ENCODE peak calls at places on chromosomes 4 and X, in five cellular contexts. S, Z, U, X and H are unnamed samples.
A peak's percentile ranks its signal among the peaks of the same experiment; 100 is the strongest.

GRCh38 chr4:65018313-65018712 is 609.1 kb upstream of the TECRL start:
- DNase-seq in X (no peak), Z (no peak), S (no peak), U (no peak), H (no peak)

GRCh38 chrX:72236841-72237240 is 2.0 kb downstream of the ERCC6L start:
- DNase-seq in U (no peak), X (no peak), Z (peak; percentile 24), S (no peak), H (no peak)

GRCh38 chr4:20137176-20137575 is 114.5 kb upstream of the SLIT2 start:
- DNase-seq in X (no peak), S (no peak), Z (peak; percentile 34), U (no peak), H (no peak)

GRCh38 chrX:151448509-151448908 is 51.5 kb downstream of the VMA21 start:
- DNase-seq in U (no peak), X (no peak), Z (no peak), S (no peak), H (no peak)

GRCh38 chrX:16822723-16823122 is 36.5 kb downstream of the TXLNG start:
- DNase-seq in X (no peak), Z (peak; percentile 85), S (no peak), U (no peak), H (no peak)

GRCh38 chrX:103503163-103503852 is 16.0 kb downstream of the RAB40A start:
- DNase-seq in S (peak; percentile 61), U (no peak), Z (peak; percentile 24), X (no peak), H (no peak)

GRCh38 chrX:107483976-107484726 is 34.7 kb downstream of the FRMPD3 start:
- DNase-seq in U (no peak), Z (peak; percentile 58), S (peak; percentile 84), X (no peak), H (no peak)

GRCh38 chrX:586351-586750 is 44.2 kb upstream of the SHOX start:
- DNase-seq in S (no peak), X (no peak), Z (no peak), U (no peak), H (no peak)

GRCh38 chrX:22912598-22912997 is 87.2 kb upstream of the DDX53 start:
- DNase-seq in X (no peak), U (no peak), S (no peak), Z (no peak), H (no peak)

GRCh38 chr4:31294655-31295054 is 574.5 kb downstream of the PCDH7 start:
- DNase-seq in S (no peak), X (no peak), Z (no peak), U (no peak), H (no peak)

GRCh38 chr4:93529692-93530091 is 298.9 kb upstream of the ATOH1 start:
- DNase-seq in Z (no peak), X (no peak), S (no peak), U (no peak), H (no peak)

GRCh38 chr4:108433832-108434231 is 186.5 kb upstream of the RPL34 start:
- DNase-seq in X (no peak), U (no peak), Z (peak; percentile 47), S (no peak), H (no peak)

GRCh38 chrX:115650916-115651315 is 89.9 kb downstream of the PLS3 start:
- DNase-seq in X (no peak), Z (peak; percentile 56), S (peak; percentile 88), U (no peak), H (peak; percentile 23)

DNA sequence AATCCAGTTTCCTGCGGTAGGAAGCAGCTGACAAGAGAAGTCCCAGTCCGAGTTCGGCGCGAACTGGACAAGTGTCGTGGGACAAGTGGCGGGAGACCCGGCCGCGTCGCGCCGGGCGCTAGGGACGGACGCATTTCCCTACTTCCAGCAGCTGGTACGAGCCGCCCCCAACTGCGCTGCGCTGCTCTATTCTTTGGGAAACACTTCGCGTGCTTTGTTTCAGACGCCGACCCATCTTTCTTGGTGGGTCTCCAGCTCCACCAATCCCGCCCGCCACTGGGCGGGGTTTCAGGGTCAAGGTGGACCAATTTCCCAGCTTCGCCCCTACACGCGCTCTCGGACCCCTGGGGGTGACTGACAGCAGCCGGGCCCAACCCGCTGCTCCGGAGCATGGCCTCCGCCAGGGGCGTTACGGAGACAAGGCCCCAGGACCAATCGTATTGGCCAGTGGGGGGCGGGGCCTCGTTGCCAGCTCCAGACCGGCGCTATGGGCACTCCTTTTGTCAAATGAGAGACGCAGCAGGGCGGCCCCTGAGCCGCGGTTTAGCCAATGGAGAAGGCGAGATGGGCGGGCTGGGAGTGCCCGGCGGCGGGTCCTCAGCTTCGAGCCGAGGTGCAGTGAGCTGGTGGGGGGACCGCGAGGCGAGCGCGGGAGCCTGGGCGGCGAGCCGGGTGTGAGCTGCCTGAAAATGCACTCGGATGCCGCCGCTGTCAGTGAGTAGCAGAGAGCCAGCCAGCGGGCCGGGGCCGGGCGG is at the start of gene DCUN1D4:
- DNase-seq in S (peak; percentile 100), X (peak; percentile 100), Z (peak; percentile 99), U (peak; percentile 100), H (peak; percentile 98)
- TF ChIP-seq CTCF in S (peak; percentile 58), X (peak; percentile 62), Z (peak; percentile 17), U (peak; percentile 23), H (no peak)

DNA sequence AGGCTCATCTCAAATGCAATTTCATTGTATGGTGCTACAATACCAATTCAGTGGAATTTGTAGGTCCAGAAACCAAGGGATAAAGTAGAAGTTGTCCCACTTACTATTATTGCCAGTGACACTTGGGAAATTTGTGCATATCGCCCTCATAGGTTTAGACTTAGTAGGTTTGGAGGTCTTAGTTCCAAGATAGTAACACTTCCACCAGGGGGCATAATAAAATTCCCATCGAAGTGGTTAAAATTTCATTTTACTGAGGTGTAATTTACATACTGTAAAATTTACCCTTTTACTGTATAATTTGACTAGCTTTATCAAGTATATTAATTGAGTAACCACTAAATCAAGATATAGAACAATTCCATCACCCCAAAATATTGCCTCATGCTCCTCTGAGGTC is 174.6 kb downstream of the INPP4B start:
- DNase-seq in Z (no peak), U (no peak), X (no peak), S (no peak), H (no peak)
- TF ChIP-seq CTCF in Z (peak; percentile 25), U (no peak), X (peak; percentile 44), S (peak; percentile 65), H (peak; percentile 52)

GRCh38 chrX:136262812-136263315 is 11.7 kb upstream of the MAP7D3 start:
- DNase-seq in Z (no peak), U (no peak), S (no peak), X (no peak), H (no peak)
- TF ChIP-seq CTCF in Z (no peak), U (no peak), S (no peak), X (peak; percentile 34), H (no peak)

DNA sequence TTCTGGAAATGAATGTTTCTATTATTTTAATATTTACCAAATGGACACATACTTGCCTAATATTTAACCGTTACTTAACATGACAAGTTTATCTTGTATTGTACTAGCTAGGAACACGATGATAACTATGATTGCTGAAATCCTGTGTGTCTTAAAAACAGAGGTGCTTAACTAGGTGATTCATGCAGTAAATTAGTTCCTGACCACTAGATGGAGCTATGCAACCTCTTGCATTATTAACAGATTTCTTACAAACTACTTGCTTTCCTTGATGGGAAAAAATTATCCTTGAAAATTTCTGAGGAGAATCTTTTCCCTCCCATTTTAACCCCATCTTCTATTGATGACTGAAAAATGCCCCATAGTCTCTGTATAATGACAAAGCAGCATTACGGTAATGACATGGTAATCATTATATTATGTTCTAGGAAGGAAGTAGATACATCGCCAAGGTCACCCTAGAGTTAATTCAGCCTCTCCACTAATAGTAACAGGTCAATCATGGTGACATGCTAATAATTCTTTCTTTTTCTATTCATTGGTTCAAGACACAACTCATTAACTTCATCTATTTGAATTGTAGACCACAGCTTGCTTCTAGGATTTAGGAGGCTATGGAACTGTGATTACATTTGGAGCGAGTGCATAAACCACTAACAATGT is 844.2 kb downstream of the RAPGEF2 start:
- DNase-seq in X (no peak), S (no peak), Z (peak; percentile 68), U (no peak), H (peak; percentile 70)
- TF ChIP-seq CTCF in X (peak; percentile 94), S (peak; percentile 87), Z (peak; percentile 70), U (peak; percentile 48), H (peak; percentile 66)

GRCh38 chr4:48343531-48343930 is 2.2 kb downstream of the SLAIN2 start:
- DNase-seq in S (no peak), U (no peak), X (no peak), Z (peak; percentile 38), H (no peak)

GRCh38 chr4:48342559-48342878 is 1.2 kb downstream of the SLAIN2 start:
- DNase-seq in X (no peak), U (no peak), S (no peak), Z (no peak), H (no peak)

GRCh38 chr4:48340905-48341775 is at the start of gene SLAIN2:
- DNase-seq in Z (peak; percentile 95), S (peak; percentile 100), X (peak; percentile 100), U (peak; percentile 100), H (peak; percentile 86)

GRCh38 chr4:48341776-48342558 is 638 bp downstream of the SLAIN2 start:
- DNase-seq in U (peak; percentile 93), X (peak; percentile 94), S (peak; percentile 88), Z (no peak), H (no peak)

DNA sequence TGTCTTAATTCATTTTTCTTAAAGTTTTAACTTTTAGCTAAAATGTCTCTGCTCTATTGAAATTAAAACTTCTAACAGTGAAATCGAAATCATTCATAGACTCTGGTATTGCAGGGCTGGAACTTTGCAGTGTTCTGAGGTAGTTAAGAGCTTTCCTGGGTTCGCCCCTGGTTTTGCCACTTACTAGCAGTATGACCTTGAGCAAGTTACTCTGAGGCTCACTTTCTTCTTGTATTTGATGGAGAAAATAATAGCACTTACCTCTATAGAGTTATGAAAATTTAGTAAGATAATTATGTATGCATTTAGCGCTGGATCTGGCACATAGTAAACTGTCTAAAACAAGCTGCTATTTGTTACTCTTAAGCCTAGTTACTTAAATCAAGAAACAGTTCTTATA is 1.7 kb downstream of the SLAIN2 start:
- DNase-seq in U (no peak), S (no peak), Z (no peak), X (no peak), H (no peak)
- TF ChIP-seq CTCF in U (no peak), S (no peak), Z (no peak), X (no peak), H (no peak)

DNA sequence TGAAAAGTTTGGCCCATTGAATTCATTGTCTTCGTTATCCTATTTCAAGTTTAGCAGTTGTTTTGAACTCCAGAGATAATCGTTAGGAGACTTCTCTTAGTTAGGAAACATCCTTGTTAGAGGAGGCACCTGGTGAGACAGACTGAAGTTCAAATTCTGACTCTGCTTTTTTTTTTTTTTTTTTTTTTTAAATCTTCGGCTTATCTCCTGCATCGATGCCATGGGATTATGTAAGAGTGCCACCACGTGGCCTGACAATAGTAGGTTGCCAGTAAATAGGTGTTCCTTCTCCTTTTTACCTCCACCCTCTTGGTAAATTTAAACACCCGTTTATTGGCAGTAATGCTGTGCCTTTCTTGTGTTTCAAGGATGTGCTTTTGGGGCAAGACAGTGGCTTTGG is 149.3 kb downstream of the SOWAHB start:
- DNase-seq in X (no peak), Z (peak; percentile 59), S (peak; percentile 72), U (no peak), H (no peak)
- TF ChIP-seq CTCF in X (peak; percentile 79), Z (peak; percentile 34), S (peak; percentile 64), U (no peak), H (peak; percentile 62)

GRCh38 chrX:105765691-105766090 is 56.6 kb upstream of the NRK start:
- DNase-seq in S (no peak), X (no peak), U (no peak), Z (no peak), H (no peak)
- TF ChIP-seq CTCF in S (no peak), X (peak; percentile 31), U (no peak), Z (no peak), H (no peak)